ENCODE peak calls at places on chromosomes 11 and 22, in nine cellular contexts. S is HL-60, X is heart right ventricle, H is OCI-LY7, Q is pancreas, F is PC-3, P is right atrium auricular region, K is cardiac muscle cell, C is thoracic aorta. O is an unnamed sample.

GRCh38 chr11:117387992-117388765 is 60.5 kb downstream of the CEP164 start:
- DNase-seq in S (no peak), X (no peak), H (no peak), Q (no peak), F (no peak), P (no peak), K (no peak), C (no peak), O (no peak)

GRCh38 chr11:47234669-47235075 is 13.9 kb downstream of the ACP2 start:
- DNase-seq in S (no peak), X (peak; percentile 47), H (no peak), Q (peak; percentile 81), F (peak; percentile 89), P (no peak), K (no peak), C (no peak), O (peak; percentile 59)

GRCh38 chr11:32487270-32487669 is 51.9 kb upstream of the WT1 start:
- DNase-seq in S (no peak), X (no peak), H (no peak), Q (no peak), F (peak; percentile 30), P (no peak), K (peak; percentile 11), C (no peak), O (no peak)

GRCh38 chr11:77397631-77398030 is 76.3 kb downstream of the PAK1 start:
- DNase-seq in S (no peak), X (no peak), H (no peak), Q (no peak), F (no peak), P (no peak), K (no peak), C (no peak), O (no peak)

GRCh38 chr11:15146271-15147003 is 31.7 kb downstream of the INSC start:
- DNase-seq in S (no peak), X (no peak), H (no peak), Q (no peak), F (no peak), P (no peak), K (no peak), C (no peak), O (no peak)

GRCh38 chr11:34168642-34169051 is 63.2 kb downstream of the NAT10 start:
- DNase-seq in S (no peak), X (no peak), H (no peak), Q (no peak), F (peak; percentile 40), P (no peak), K (no peak), C (no peak), O (no peak)

GRCh38 chr11:66844496-66845142 is 1.4 kb downstream of the RCE1 start:
- DNase-seq in S (no peak), X (no peak), H (no peak), Q (no peak), F (no peak), P (no peak), K (no peak), C (no peak), O (no peak)

GRCh38 chr22:41620646-41621098 is at the start of gene DESI1:
- DNase-seq in S (no peak), X (no peak), H (no peak), Q (no peak), F (no peak), P (no peak), K (no peak), C (no peak), O (no peak)

GRCh38 chr11:105989124-105989523 is 32.9 kb downstream of the MSANTD4 start:
- DNase-seq in S (no peak), X (no peak), H (no peak), Q (no peak), F (no peak), P (no peak), K (no peak), C (no peak), O (no peak)

GRCh38 chr11:94776351-94777321 is 8.5 kb downstream of the AMOTL1 start:
- DNase-seq in S (no peak), X (no peak), H (no peak), Q (no peak), F (peak; percentile 69), P (no peak), K (no peak), C (no peak), O (no peak)

GRCh38 chr22:17733484-17733883 is 40.8 kb downstream of the BID start:
- DNase-seq in S (no peak), X (no peak), H (no peak), Q (no peak), F (peak; percentile 26), P (no peak), K (no peak), C (no peak), O (no peak)

GRCh38 chr11:119085523-119085878 is 820 bp downstream of the HMBS start:
- DNase-seq in S (no peak), X (no peak), H (no peak), Q (no peak), F (no peak), P (no peak), K (no peak), C (no peak), O (no peak)

GRCh38 chr11:108111126-108111525 is 10.2 kb upstream of the ACAT1 start:
- DNase-seq in S (no peak), X (no peak), H (peak; percentile 10), Q (no peak), F (no peak), P (no peak), K (no peak), C (no peak), O (no peak)

GRCh38 chr11:48154162-48154561 is 62.4 kb upstream of the OR4B1 start:
- DNase-seq in S (no peak), X (no peak), H (no peak), Q (no peak), F (peak; percentile 21), P (no peak), K (no peak), C (no peak), O (no peak)

GRCh38 chr11:65501005-65501529 is 2.2 kb downstream of the MALAT1 start:
- DNase-seq in S (no peak), X (no peak), H (peak; percentile 48), Q (no peak), F (no peak), P (no peak), K (no peak), C (no peak), O (no peak)

GRCh38 chr11:102314784-102315183 is 2.5 kb upstream of the BIRC3 start:
- DNase-seq in S (no peak), X (no peak), H (no peak), Q (no peak), F (no peak), P (no peak), K (no peak), C (no peak), O (no peak)

GRCh38 chr11:96257972-96258951 is 84.7 kb downstream of the MAML2 start:
- DNase-seq in S (no peak), X (no peak), H (peak; percentile 81), Q (no peak), F (no peak), P (no peak), K (no peak), C (no peak), O (peak; percentile 37)

GRCh38 chr11:44256673-44257291 is 53.2 kb downstream of the ALX4 start:
- DNase-seq in S (no peak), X (peak; percentile 43), H (no peak), Q (no peak), F (no peak), P (peak; percentile 54), K (no peak), C (no peak), O (no peak)

GRCh38 chr22:42646569-42647525 is 2.3 kb downstream of the CYB5R3 start:
- DNase-seq in S (no peak), X (peak; percentile 84), H (no peak), Q (peak; percentile 71), F (no peak), P (peak; percentile 65), K (peak; percentile 49), C (no peak), O (no peak)

GRCh38 chr22:42645341-42645937 is 3.8 kb downstream of the CYB5R3 start:
- DNase-seq in S (no peak), X (no peak), H (no peak), Q (no peak), F (no peak), P (peak; percentile 65), K (no peak), C (no peak), O (no peak)

GRCh38 chr22:42644422-42645340 is 4.3 kb upstream of the ATP5MGL start:
- DNase-seq in S (peak; percentile 10), X (peak; percentile 80), H (no peak), Q (no peak), F (no peak), P (peak; percentile 75), K (no peak), C (no peak), O (no peak)

GRCh38 chr22:42648017-42648367 is 1.2 kb downstream of the CYB5R3 start:
- DNase-seq in S (no peak), X (no peak), H (no peak), Q (no peak), F (no peak), P (no peak), K (no peak), C (no peak), O (no peak)

GRCh38 chr22:42645938-42646568 is 3.1 kb downstream of the CYB5R3 start:
- DNase-seq in S (no peak), X (no peak), H (no peak), Q (no peak), F (no peak), P (no peak), K (no peak), C (no peak), O (no peak)
- H3K27ac ChIP-seq in S (no peak overlapping the region), X (peak overlapping the region; percentile 98), H (no peak overlapping the region), Q (peak overlapping the region; percentile 91), F (no peak overlapping the region), P (peak overlapping the region; percentile 96), K (peak overlapping the region; percentile 84), C (peak overlapping the region; percentile 99), O (no peak overlapping the region)

GRCh38 chr11:74954199-74954598 is 5.1 kb downstream of the SPCS2 start:
- DNase-seq in S (no peak), X (no peak), H (no peak), Q (no peak), F (no peak), P (no peak), K (no peak), C (no peak), O (no peak)
- H3K27ac ChIP-seq in S (no peak overlapping the region), X (no peak overlapping the region), H (peak overlapping the region; percentile 44), Q (no peak overlapping the region), F (no peak overlapping the region), P (no peak overlapping the region), K (no peak overlapping the region), C (no peak overlapping the region), O (no peak overlapping the region)

GRCh38 chr22:38308791-38309498 is 8.3 kb downstream of the CSNK1E start:
- DNase-seq in S (no peak), X (no peak), H (no peak), Q (no peak), F (no peak), P (no peak), K (no peak), C (no peak), O (no peak)
- H3K27ac ChIP-seq in S (no peak overlapping the region), X (peak overlapping the region; percentile 99), H (no peak overlapping the region), Q (no peak overlapping the region), F (no peak overlapping the region), P (peak overlapping the region; percentile 98), K (peak overlapping the region; percentile 6), C (peak overlapping the region; percentile 88), O (no peak overlapping the region)

DNA sequence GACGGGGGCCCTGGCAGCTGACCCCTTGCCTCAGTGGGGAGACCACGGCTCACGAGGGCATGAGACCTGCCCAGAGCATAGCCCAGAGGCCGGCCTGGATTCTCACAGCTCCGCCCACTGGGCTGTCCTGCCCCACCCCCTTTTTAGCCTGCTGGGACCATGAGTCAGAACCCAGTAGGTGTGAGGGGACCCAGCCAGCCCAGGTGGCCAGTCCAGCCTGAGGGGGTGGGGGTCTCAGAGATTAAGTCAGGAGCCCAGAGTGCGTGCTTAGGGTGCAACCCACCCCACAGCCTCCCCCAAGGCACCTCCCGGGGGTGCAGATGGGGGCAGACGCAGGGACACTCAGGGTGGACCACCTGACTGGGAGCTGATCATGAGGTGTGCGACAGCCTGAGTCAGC is 40.1 kb upstream of the PPARA start:
- DNase-seq in S (no peak), X (no peak), H (no peak), Q (peak; percentile 46), F (peak; percentile 58), P (no peak), K (no peak), C (no peak), O (no peak)
- H3K27ac ChIP-seq in S (no peak overlapping the region), X (peak overlapping the region; percentile 94), H (no peak overlapping the region), Q (peak overlapping the region; percentile 92), F (no peak overlapping the region), P (peak overlapping the region; percentile 80), K (no peak overlapping the region), C (peak overlapping the region; percentile 92), O (no peak overlapping the region)